ENCODE peak calls at places on chromosomes 1 and 21, in five cellular contexts. O is RWPE2, W is MCF 10A, X is activated B cell treated with CpG ODN at 0.5 μM for 24 hours, P is mesothelial cell of epicardium. I is an unnamed sample.

GRCh38 chr1:154502066-154502741 is at the start of the genes SHE and TDRD10:
- DNase-seq in O (no peak), X (peak), P (no peak), W (no peak), I (peak)

GRCh38 chr1:180925471-180926051 is 12.9 kb downstream of the KIAA1614 start:
- DNase-seq in W (no peak), P (no peak), X (no peak), O (no peak), I (peak)

GRCh38 chr1:2108213-2108876 is 58.1 kb downstream of the PRKCZ start:
- DNase-seq in O (peak), P (no peak), X (no peak), W (no peak), I (no peak)

GRCh38 chr21:42844411-42845113 is 34.8 kb downstream of the WDR4 start:
- DNase-seq in X (no peak), O (peak), W (no peak), P (peak), I (no peak)

GRCh38 chr21:26587621-26588260 is 14.7 kb upstream of the CYYR1 start:
- DNase-seq in P (no peak), W (peak), X (no peak), O (no peak), I (no peak)

GRCh38 chr1:166915941-166916340 is 39.9 kb upstream of the TADA1 start:
- DNase-seq in P (no peak), W (peak), O (no peak), X (no peak), I (no peak)

GRCh38 chr1:30081379-30082102 is 641.8 kb downstream of the MATN1 start:
- DNase-seq in X (no peak), W (no peak), O (no peak), P (no peak), I (no peak)

GRCh38 chr1:219405531-219406331 is 207.2 kb downstream of the ZC3H11B start:
- DNase-seq in P (no peak), O (no peak), W (no peak), X (no peak), I (no peak)

GRCh38 chr1:5765465-5765864 is 226.8 kb downstream of the NPHP4 start:
- DNase-seq in P (no peak), O (no peak), W (no peak), X (no peak), I (no peak)

GRCh38 chr1:156582388-156583022 is 3.0 kb downstream of the TTC24 start:
- DNase-seq in O (no peak), X (no peak), W (no peak), P (no peak), I (no peak)

GRCh38 chr1:243791586-243792267 is 58.3 kb downstream of the AKT3 start:
- DNase-seq in W (no peak), P (no peak), X (no peak), O (no peak), I (no peak)

GRCh38 chr1:75472971-75473603 is 137.8 kb downstream of the SLC44A5 start:
- DNase-seq in W (peak), P (no peak), O (no peak), X (no peak), I (no peak)

GRCh38 chr1:147168626-147169058 is 3.6 kb downstream of the PRKAB2 start:
- DNase-seq in O (no peak), W (peak), X (no peak), P (no peak), I (no peak)

GRCh38 chr1:119101563-119101962 is 38.9 kb downstream of the WARS2 start:
- DNase-seq in X (no peak), W (peak), P (no peak), O (no peak), I (no peak)

GRCh38 chr21:16402752-16403151 is 673.0 kb downstream of the USP25 start:
- DNase-seq in P (no peak), O (no peak), W (no peak), X (no peak), I (no peak)

GRCh38 chr1:2307206-2307605 is 79.1 kb downstream of the SKI start:
- DNase-seq in X (no peak), O (no peak), P (no peak), W (no peak), I (no peak)

GRCh38 chr1:43329995-43330751 is 7.4 kb upstream of the MPL start:
- DNase-seq in X (no peak), W (peak), O (no peak), P (no peak), I (no peak)

GRCh38 chr21:42695324-42696025 is 42.1 kb downstream of the PDE9A start:
- DNase-seq in W (peak), P (no peak), X (no peak), O (no peak), I (no peak)

GRCh38 chr1:160070243-160071163 is 543 bp upstream of the KCNJ10 start:
- DNase-seq in X (peak), W (no peak), P (peak), O (no peak), I (peak)

GRCh38 chr1:89754518-89754917 is 66.3 kb upstream of the LRRC8D start:
- DNase-seq in P (no peak), W (peak), X (no peak), O (no peak), I (no peak)

GRCh38 chr1:30413606-30414005 is 309.8 kb downstream of the MATN1 start:
- DNase-seq in P (peak), O (peak), X (no peak), W (no peak), I (no peak)

GRCh38 chr1:47252369-47252768 is 20.3 kb upstream of the TAL1 start:
- DNase-seq in X (no peak), O (no peak), W (no peak), P (no peak), I (no peak)

GRCh38 chr1:162055062-162055461 is 14.4 kb upstream of the NOS1AP start:
- DNase-seq in X (no peak), O (peak), W (peak), P (no peak), I (no peak)

GRCh38 chr21:31509108-31510017 is 150.1 kb upstream of the SOD1 start:
- DNase-seq in W (peak), P (no peak), O (no peak), X (no peak), I (no peak)

GRCh38 chr1:113835686-113836290 is 23.5 kb upstream of the RSBN1 start:
- DNase-seq in O (no peak), W (peak), X (no peak), P (no peak), I (no peak)

GRCh38 chr1:8478566-8478965 is 160.7 kb downstream of the SLC45A1 start:
- DNase-seq in W (no peak), P (no peak), X (no peak), O (no peak), I (no peak)

GRCh38 chr1:112926858-112927257 is 29.1 kb downstream of the SLC16A1 start:
- DNase-seq in P (no peak), W (no peak), X (no peak), O (no peak), I (no peak)

GRCh38 chr1:115782571-115783281 is 14.2 kb upstream of the CASQ2 start:
- DNase-seq in W (peak), P (no peak), X (no peak), O (peak), I (no peak)

GRCh38 chr1:202007703-202008489 is 2.5 kb upstream of the ELF3 start:
- DNase-seq in O (peak), X (no peak), W (no peak), P (peak), I (peak)

GRCh38 chr1:38064232-38064903 is 17.8 kb upstream of the POU3F1 start:
- DNase-seq in O (no peak), X (no peak), P (no peak), W (peak), I (no peak)

GRCh38 chr1:201085902-201086735 is 26.1 kb downstream of the CACNA1S start:
- DNase-seq in O (no peak), W (peak), P (no peak), X (no peak), I (peak)

GRCh38 chr1:175154595-175155472 is 37.7 kb downstream of the KIAA0040 start:
- DNase-seq in X (peak), W (peak), O (no peak), P (peak), I (peak)

GRCh38 chr1:229600229-229600628 is 25.7 kb downstream of the TAF5L start:
- DNase-seq in X (no peak), O (no peak), P (no peak), W (no peak), I (no peak)

GRCh38 chr1:10530281-10530740 is 55.6 kb downstream of the PEX14 start:
- DNase-seq in P (peak), O (no peak), X (no peak), W (peak), I (peak)

GRCh38 chr21:31670065-31670464 is 10.6 kb downstream of the SOD1 start:
- DNase-seq in X (no peak), O (no peak), W (no peak), P (no peak), I (no peak)

DNA sequence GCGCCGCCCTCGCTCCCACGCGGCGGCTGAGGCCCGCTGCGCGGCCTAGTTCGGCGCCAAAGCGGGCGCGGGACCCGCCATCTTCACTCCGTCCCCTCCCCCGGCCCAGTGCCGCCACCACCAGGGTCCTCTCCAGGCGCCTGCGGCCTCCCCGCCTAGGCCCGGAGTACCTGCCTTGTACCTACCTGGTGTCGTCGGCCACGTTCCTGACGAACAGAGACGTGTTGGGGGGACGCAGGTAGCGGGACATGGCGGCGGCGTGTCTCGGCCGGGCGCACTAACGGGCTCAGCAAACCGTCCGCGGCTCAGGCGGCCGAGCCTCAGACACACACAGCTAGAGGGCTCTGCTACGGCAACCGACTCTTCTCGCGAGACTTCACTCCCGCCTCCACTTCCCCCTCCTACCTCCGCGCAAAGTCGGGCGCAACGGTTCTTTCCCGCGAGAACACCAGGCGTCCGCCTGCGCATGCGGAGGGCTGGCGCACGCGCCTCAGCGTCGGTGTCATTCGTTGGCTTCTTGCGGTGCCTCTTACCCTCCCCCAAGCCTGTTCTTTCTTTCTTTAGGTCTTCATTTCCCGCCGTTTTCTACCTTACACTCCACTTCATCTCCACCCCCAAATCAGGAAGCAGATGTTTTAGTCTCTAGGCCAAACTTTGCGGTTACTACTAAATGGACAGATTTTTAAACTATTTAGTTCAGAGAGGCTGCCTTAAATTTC is at the start of gene SRSF10:
- DNase-seq in X (peak), O (peak), W (peak), P (peak), I (peak)
- TF ChIP-seq CTCF in X (no peak), O (peak), W (no peak), P (no peak), I (no peak)

GRCh38 chr21:34946385-34947121 is 102.5 kb downstream of the RUNX1 start:
- DNase-seq in O (no peak), P (no peak), W (no peak), X (no peak), I (no peak)
- TF ChIP-seq CTCF in O (no peak), P (no peak), W (no peak), X (no peak), I (no peak)

DNA sequence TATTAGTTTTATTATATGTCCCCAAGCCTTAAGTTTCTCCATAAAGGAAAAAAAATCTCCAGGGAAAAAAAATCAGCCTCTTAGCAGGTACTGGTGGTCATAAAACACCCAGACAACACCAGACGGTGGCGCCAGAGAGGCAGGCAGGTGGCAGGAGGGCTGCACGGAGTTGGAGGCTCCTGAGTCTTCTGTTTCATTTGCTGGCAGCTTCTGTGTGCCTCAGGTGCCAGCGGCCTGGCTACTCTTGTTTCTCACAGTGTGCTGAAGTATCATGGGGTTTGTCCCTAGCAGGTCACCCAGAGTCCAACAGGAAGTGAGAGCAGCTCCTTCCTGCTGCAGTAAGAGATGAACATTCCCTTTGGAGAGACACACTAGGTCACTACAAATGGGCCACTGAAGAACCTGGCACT is 123.3 kb upstream of the GADD45A start:
- DNase-seq in W (peak), O (peak), X (peak), P (peak), I (peak)
- TF ChIP-seq CTCF in W (peak), O (peak), X (no peak), P (peak), I (peak)

GRCh38 chr21:36706951-36707762 is 8.2 kb downstream of the SIM2 start:
- DNase-seq in X (no peak), P (peak), O (no peak), W (no peak), I (no peak)
- TF ChIP-seq CTCF in X (no peak), P (no peak), O (no peak), W (no peak), I (no peak)

GRCh38 chr1:232626452-232626851 is 3.5 kb downstream of the SIPA1L2 start:
- DNase-seq in P (no peak), W (no peak), O (no peak), X (no peak), I (no peak)

GRCh38 chr1:232629250-232630046 is 485 bp downstream of the SIPA1L2 start:
- DNase-seq in X (peak), P (peak), O (no peak), W (peak), I (peak)

GRCh38 chr1:232627171-232627570 is 2.8 kb downstream of the SIPA1L2 start:
- DNase-seq in X (no peak), W (no peak), O (no peak), P (no peak), I (no peak)

GRCh38 chr1:232628335-232629214 is 1.4 kb downstream of the SIPA1L2 start:
- DNase-seq in W (peak), O (no peak), X (no peak), P (no peak), I (no peak)

GRCh38 chr1:232627645-232628334 is 2.1 kb downstream of the SIPA1L2 start:
- DNase-seq in O (no peak), W (peak), X (no peak), P (no peak), I (no peak)
- TF ChIP-seq CTCF in O (peak), W (peak), X (no peak), P (peak), I (peak)

DNA sequence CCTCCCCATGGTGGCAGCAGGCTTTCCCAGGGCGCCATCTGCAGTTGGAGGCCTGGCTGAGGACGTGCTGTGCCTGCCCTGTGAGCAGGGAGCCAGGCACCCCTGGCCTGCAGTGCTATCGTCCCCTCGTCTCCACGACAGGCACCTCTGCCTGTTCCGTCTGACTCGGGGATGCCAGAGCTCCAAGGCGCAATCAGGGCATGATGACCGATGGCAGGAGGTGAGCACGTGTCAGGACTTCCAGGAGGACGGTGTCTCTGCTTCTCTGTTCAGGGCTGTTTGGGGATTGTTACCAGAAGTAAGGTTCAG is 125.2 kb downstream of the PCBP3 start:
- DNase-seq in X (no peak), P (peak), O (no peak), W (peak), I (no peak)
- TF ChIP-seq CTCF in X (no peak), P (no peak), O (peak), W (no peak), I (no peak)

DNA sequence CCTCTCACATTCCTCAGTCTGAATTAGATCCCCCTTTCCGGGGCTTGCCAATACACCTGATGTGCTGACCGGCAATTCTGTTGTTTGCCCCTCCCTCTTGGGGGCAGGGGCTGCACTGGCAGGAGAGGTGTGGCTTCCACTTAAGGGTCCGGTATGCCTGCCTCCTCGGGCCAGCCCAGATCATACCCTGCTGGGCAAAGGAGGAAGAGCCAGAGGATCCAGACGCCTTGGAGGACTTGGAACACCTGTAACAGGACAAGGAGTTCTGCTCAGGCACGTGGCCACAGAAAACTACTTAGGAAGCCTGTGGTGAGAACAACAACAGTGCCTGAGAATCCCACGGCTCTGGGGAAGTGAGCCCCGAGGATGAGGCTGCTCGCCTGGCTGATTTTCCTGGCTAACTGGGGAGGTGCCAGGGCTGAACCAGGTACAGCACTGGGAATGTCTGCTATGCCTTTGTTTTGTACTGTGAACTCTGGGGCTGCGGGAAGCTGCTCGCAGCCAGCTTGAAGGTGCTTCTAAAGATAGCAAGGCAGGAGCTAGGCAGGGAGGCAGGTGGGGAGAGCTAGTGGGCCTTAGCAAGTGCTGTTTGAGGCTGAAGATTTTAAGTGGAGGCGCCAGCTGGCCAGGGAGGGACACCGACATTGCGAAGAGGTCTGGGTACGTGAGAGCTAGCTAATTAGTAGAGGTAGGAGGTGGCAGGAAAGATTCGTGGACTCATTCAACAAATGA is at the start of gene SMPDL3B:
- DNase-seq in O (no peak), W (peak), P (peak), X (no peak), I (peak)
- TF ChIP-seq CTCF in O (no peak), W (no peak), P (no peak), X (no peak), I (peak)